ENCODE peak calls at places on chromosomes 4 and X, in four cellular contexts. D, A, R and W are unnamed samples.

GRCh38 chr4:2241003-2241402 is 918 bp downstream of the HAUS3 start:
- DNase-seq in D (no peak), A (no peak), R (no peak), W (no peak)

GRCh38 chr4:93501946-93502345 is 326.6 kb upstream of the ATOH1 start:
- DNase-seq in D (no peak), A (no peak), R (no peak), W (no peak)

GRCh38 chrX:82218361-82218760 is 1016.5 kb downstream of the SH3BGRL start:
- DNase-seq in D (peak), A (peak), R (peak), W (no peak)

GRCh38 chrX:130669233-130669632 is 233.8 kb downstream of the ENOX2 start:
- DNase-seq in D (no peak), A (no peak), R (no peak), W (no peak)

GRCh38 chr4:29423836-29424721 is 1296.1 kb upstream of the PCDH7 start:
- DNase-seq in D (no peak), A (no peak), R (no peak), W (no peak)

GRCh38 chr4:186946682-186947294 is 223.1 kb upstream of the FAT1 start:
- DNase-seq in D (peak), A (peak), R (no peak), W (peak)

GRCh38 chr4:152083348-152083747 is 322.5 kb upstream of the GATB start:
- DNase-seq in D (no peak), A (no peak), R (no peak), W (no peak)

GRCh38 chr4:86554641-86555040 is 39.5 kb upstream of the PTPN13 start:
- DNase-seq in D (no peak), A (no peak), R (no peak), W (no peak)

GRCh38 chr4:6233943-6234342 is 33.6 kb upstream of the JAKMIP1 start:
- DNase-seq in D (no peak), A (no peak), R (no peak), W (no peak)

GRCh38 chr4:9384126-9384525 is 21.2 kb downstream of the USP17L30 start:
- DNase-seq in D (no peak), A (no peak), R (no peak), W (no peak)

GRCh38 chr4:116150152-116150551 is 935.2 kb downstream of the TRAM1L1 start:
- DNase-seq in D (no peak), A (no peak), R (no peak), W (no peak)

GRCh38 chr4:1050486-1051213 is 39.2 kb downstream of the FGFRL1 start:
- DNase-seq in D (peak), A (no peak), R (no peak), W (no peak)

GRCh38 chrX:108165349-108166111 is 74.0 kb downstream of the ATG4A start:
- DNase-seq in D (peak), A (peak), R (no peak), W (no peak)

GRCh38 chr4:26099967-26100366 is 185.9 kb downstream of the SMIM20 start:
- DNase-seq in D (no peak), A (no peak), R (no peak), W (no peak)
- TF ChIP-seq CBX5 in D (no peak), A (no peak), R (no peak), W (no peak)

GRCh38 chrX:39516399-39516798 is 581.4 kb downstream of the BCOR start:
- DNase-seq in D (no peak), A (no peak), R (no peak), W (no peak)

GRCh38 chrX:39518451-39519212 is 579.1 kb downstream of the BCOR start:
- DNase-seq in D (no peak), A (no peak), R (no peak), W (no peak)

GRCh38 chrX:39513836-39514235 is 583.9 kb downstream of the BCOR start:
- DNase-seq in D (no peak), A (no peak), R (no peak), W (no peak)

GRCh38 chrX:39519566-39520301 is 578.0 kb downstream of the BCOR start:
- DNase-seq in D (peak), A (no peak), R (no peak), W (no peak)

DNA sequence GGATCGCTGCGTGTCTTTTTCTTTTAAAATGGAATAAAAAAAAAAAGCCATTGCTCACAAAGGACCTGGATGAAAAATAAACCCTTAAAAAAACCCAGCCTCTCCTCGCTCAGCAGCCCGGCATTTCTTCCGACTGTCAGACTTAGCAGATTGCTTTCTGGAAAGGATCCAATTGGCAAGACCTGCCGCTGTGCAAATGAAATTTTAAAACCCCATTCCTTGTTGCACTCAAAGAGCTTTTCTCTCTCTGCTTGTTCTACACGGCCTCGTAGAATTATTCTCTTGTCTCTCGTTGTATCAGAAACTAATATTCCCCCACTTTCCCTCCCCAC is 578.6 kb downstream of the BCOR start:
- DNase-seq in D (no peak), A (no peak), R (no peak), W (no peak)
- TF ChIP-seq TAF1 in D (no peak), A (no peak), R (no peak), W (no peak)

GRCh38 chrX:48021026-48021900 is 14.5 kb downstream of the SPACA5 start:
- DNase-seq in D (peak), A (peak), R (peak), W (peak)

GRCh38 chrX:48022100-48022499 is 15.3 kb downstream of the SPACA5 start:
- DNase-seq in D (no peak), A (no peak), R (no peak), W (no peak)

GRCh38 chrX:48022740-48023139 is 16.0 kb downstream of the SPACA5 start:
- DNase-seq in D (no peak), A (no peak), R (no peak), W (no peak)

GRCh38 chrX:48028091-48028490 is 21.3 kb downstream of the SPACA5 start:
- DNase-seq in D (no peak), A (no peak), R (no peak), W (no peak)

DNA sequence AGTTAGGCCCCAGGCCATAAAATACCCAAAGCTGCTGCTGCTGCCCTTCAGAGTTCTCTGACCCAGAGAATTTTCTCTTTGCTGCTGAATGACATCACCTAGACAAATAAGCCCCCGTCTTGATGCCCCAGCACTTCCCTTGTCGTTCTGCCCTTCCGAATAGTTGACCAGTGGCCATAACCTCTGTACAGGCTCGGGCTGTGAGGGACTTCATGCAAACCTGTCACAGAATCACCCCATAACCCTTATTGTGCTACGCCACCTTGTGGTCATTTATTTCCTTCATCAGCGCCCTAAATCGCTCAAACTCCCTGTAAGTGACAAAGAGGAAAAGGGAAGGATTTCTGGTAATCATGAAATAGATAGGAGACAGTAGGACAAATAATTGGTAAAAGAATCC is 18.8 kb downstream of the SPACA5 start:
- DNase-seq in D (peak), A (peak), R (peak), W (no peak)
- TF ChIP-seq CBX5 in D (no peak), A (no peak), R (no peak), W (no peak)

GRCh38 chrX:119667111-119667928 is 25.6 kb downstream of the SEPTIN6 start:
- DNase-seq in D (no peak), A (no peak), R (no peak), W (no peak)
- TF ChIP-seq TAF1 in D (no peak), A (no peak), R (no peak), W (no peak)

DNA sequence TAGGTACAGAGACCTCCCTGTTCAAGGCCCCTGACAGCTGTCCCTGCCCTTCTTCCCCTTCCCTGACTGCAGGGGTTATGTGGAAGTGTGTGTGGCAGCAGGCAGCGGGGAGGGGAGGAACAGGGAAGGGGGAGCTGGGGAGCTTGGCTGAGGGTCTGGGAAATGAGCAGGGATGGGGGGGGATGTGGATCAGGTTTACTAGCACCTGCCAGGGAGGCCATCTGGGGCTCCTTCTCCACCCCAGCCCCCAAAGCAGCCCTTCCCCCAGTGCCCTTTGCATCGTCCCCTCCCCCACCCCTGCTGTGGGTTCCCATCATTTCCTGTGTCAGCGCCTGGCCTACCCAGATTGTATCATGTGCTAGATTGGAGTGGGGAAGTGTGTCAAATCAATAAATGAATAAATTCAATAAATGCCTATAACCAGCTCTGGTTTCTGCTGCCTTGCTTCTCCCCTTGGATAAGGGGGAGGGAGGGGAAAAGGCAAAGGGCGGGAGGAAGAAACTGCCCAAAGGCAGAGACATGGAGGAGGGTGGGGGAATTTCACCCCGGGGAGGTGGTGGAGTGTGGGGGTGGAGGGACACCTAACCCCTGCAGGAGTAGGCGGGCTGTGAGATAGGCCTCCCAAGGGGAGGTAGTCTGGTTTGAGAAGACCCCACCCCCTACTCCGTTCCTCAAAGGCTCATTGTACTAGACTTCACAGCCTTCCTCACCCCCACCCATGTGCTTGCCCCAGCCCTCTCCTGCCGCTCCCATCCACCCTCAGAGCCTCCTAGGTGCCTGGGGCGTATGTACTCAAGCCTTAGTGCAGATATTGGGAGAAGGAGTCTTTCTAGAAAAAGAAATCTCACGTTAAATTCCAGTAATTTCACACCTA is 3.2 kb downstream of the CXorf65 start:
- DNase-seq in D (peak), A (no peak), R (no peak), W (peak)
- TF ChIP-seq CBX5 in D (no peak), A (no peak), R (no peak), W (no peak)